ENCODE peak calls at places on chromosomes 4 and X, in five cellular contexts. One of them, this sample, is unnamed.

GRCh38 chr4:19739101-19739651 is 512.5 kb upstream of the SLIT2 start:
- DNase-seq in A549: peak
- DNase-seq in HCT116: peak
- DNase-seq in IMR-90: peak
- DNase-seq in OCI-LY7: no peak
- DNase-seq in this sample: no peak

GRCh38 chrX:23631136-23631535 is 36.2 kb upstream of the PRDX4 start:
- DNase-seq in A549: no peak
- DNase-seq in HCT116: no peak
- DNase-seq in OCI-LY7: no peak
- DNase-seq in IMR-90: peak
- DNase-seq in this sample: no peak

GRCh38 chr4:169231647-169232262 is 39.0 kb downstream of the SH3RF1 start:
- DNase-seq in HCT116: no peak
- DNase-seq in A549: no peak
- DNase-seq in IMR-90: no peak
- DNase-seq in OCI-LY7: no peak
- DNase-seq in this sample: no peak

GRCh38 chrX:38561951-38562719 is 793 bp downstream of the TSPAN7 start:
- DNase-seq in A549: no peak
- DNase-seq in IMR-90: no peak
- DNase-seq in HCT116: no peak
- DNase-seq in OCI-LY7: no peak
- DNase-seq in this sample: no peak

GRCh38 chr4:142474398-142475087 is 371.6 kb downstream of the INPP4B start:
- DNase-seq in OCI-LY7: no peak
- DNase-seq in A549: peak
- DNase-seq in HCT116: peak
- DNase-seq in IMR-90: peak
- DNase-seq in this sample: peak

GRCh38 chr4:156583265-156583664 is 388.3 kb downstream of the PDGFC start:
- DNase-seq in HCT116: no peak
- DNase-seq in IMR-90: no peak
- DNase-seq in OCI-LY7: no peak
- DNase-seq in A549: no peak
- DNase-seq in this sample: no peak

GRCh38 chr4:141102367-141102766 is 30.9 kb downstream of the RNF150 start:
- DNase-seq in OCI-LY7: no peak
- DNase-seq in HCT116: no peak
- DNase-seq in A549: peak
- DNase-seq in IMR-90: peak
- DNase-seq in this sample: no peak

GRCh38 chrX:55161581-55161980 is 58.6 kb upstream of the PAGE5 start:
- DNase-seq in HCT116: no peak
- DNase-seq in IMR-90: no peak
- DNase-seq in A549: no peak
- DNase-seq in OCI-LY7: no peak
- DNase-seq in this sample: no peak

GRCh38 chrX:129600981-129601424 is 53.8 kb downstream of the APLN start:
- DNase-seq in OCI-LY7: peak
- DNase-seq in A549: peak
- DNase-seq in IMR-90: peak
- DNase-seq in HCT116: no peak
- DNase-seq in this sample: peak

GRCh38 chr4:122921300-122921699 is 1.1 kb downstream of the NUDT6 start:
- DNase-seq in HCT116: no peak
- DNase-seq in OCI-LY7: no peak
- DNase-seq in IMR-90: no peak
- DNase-seq in A549: no peak
- DNase-seq in this sample: no peak

GRCh38 chr4:153634737-153635353 is 49.2 kb upstream of the TLR2 start:
- DNase-seq in OCI-LY7: peak
- DNase-seq in IMR-90: peak
- DNase-seq in A549: peak
- DNase-seq in HCT116: no peak
- DNase-seq in this sample: peak

GRCh38 chr4:184583738-184584502 is 65.3 kb downstream of the CASP3 start:
- DNase-seq in HCT116: no peak
- DNase-seq in IMR-90: no peak
- DNase-seq in OCI-LY7: peak
- DNase-seq in A549: no peak
- DNase-seq in this sample: no peak

GRCh38 chrX:50838820-50839600 is 25.0 kb upstream of the SHROOM4 start:
- DNase-seq in A549: no peak
- DNase-seq in HCT116: no peak
- DNase-seq in OCI-LY7: no peak
- DNase-seq in IMR-90: no peak
- DNase-seq in this sample: no peak

GRCh38 chr4:80197132-80197573 is at the start of gene PRDM8:
- DNase-seq in IMR-90: peak
- DNase-seq in OCI-LY7: no peak
- DNase-seq in HCT116: no peak
- DNase-seq in A549: no peak
- DNase-seq in this sample: no peak

GRCh38 chr4:3700736-3701135 is 65.4 kb upstream of the ADRA2C start:
- DNase-seq in IMR-90: no peak
- DNase-seq in OCI-LY7: no peak
- DNase-seq in HCT116: no peak
- DNase-seq in A549: no peak
- DNase-seq in this sample: no peak

GRCh38 chr4:10872833-10873517 is 188.4 kb upstream of the CLNK start:
- DNase-seq in HCT116: no peak
- DNase-seq in OCI-LY7: no peak
- DNase-seq in A549: no peak
- DNase-seq in IMR-90: no peak
- DNase-seq in this sample: no peak

GRCh38 chr4:17494258-17494657 is 17.6 kb downstream of the QDPR start:
- DNase-seq in HCT116: no peak
- DNase-seq in OCI-LY7: no peak
- DNase-seq in IMR-90: peak
- DNase-seq in A549: peak
- DNase-seq in this sample: no peak

GRCh38 chr4:180913750-180914149 is 1329.5 kb upstream of the TENM3 start:
- DNase-seq in HCT116: peak
- DNase-seq in IMR-90: peak
- DNase-seq in A549: no peak
- DNase-seq in OCI-LY7: no peak
- DNase-seq in this sample: no peak

GRCh38 chr4:83516042-83516772 is 19.7 kb upstream of the GPAT3 start:
- DNase-seq in HCT116: no peak
- DNase-seq in IMR-90: peak
- DNase-seq in A549: peak
- DNase-seq in OCI-LY7: no peak
- DNase-seq in this sample: no peak

GRCh38 chrX:154016366-154017076 is 3.2 kb downstream of the IRAK1 start:
- DNase-seq in A549: no peak
- DNase-seq in OCI-LY7: no peak
- DNase-seq in IMR-90: no peak
- DNase-seq in HCT116: no peak
- DNase-seq in this sample: no peak

GRCh38 chrX:154015581-154016264 is 4.0 kb downstream of the IRAK1 start:
- DNase-seq in A549: no peak
- DNase-seq in HCT116: no peak
- DNase-seq in OCI-LY7: no peak
- DNase-seq in IMR-90: no peak
- DNase-seq in this sample: no peak

GRCh38 chrX:154013614-154014360 is 5.9 kb downstream of the IRAK1 start:
- DNase-seq in A549: peak
- DNase-seq in IMR-90: peak
- DNase-seq in HCT116: no peak
- DNase-seq in OCI-LY7: peak
- DNase-seq in this sample: no peak

GRCh38 chrX:154013001-154013421 is 6.7 kb downstream of the IRAK1 start:
- DNase-seq in HCT116: no peak
- DNase-seq in A549: no peak
- DNase-seq in IMR-90: no peak
- DNase-seq in OCI-LY7: no peak
- DNase-seq in this sample: no peak

GRCh38 chrX:154014429-154015380 is 5.0 kb downstream of the IRAK1 start:
- DNase-seq in A549: no peak
- DNase-seq in HCT116: no peak
- DNase-seq in OCI-LY7: no peak
- DNase-seq in IMR-90: no peak
- DNase-seq in this sample: no peak
- H3K4me2 ChIP-seq in A549: no peak
- H3K4me2 ChIP-seq in HCT116: no peak
- H3K4me2 ChIP-seq in OCI-LY7: no peak
- H3K4me2 ChIP-seq in IMR-90: no peak
- H3K4me2 ChIP-seq in this sample: no peak

GRCh38 chr4:7068883-7069282 is 1.0 kb upstream of the GRPEL1 start:
- DNase-seq in A549: no peak
- DNase-seq in OCI-LY7: no peak
- DNase-seq in IMR-90: no peak
- DNase-seq in HCT116: no peak
- DNase-seq in this sample: no peak
- H3K4me3 ChIP-seq in A549: peak
- H3K4me3 ChIP-seq in OCI-LY7: peak
- H3K4me3 ChIP-seq in IMR-90: peak
- H3K4me3 ChIP-seq in HCT116: peak
- H3K4me3 ChIP-seq in this sample: peak

DNA sequence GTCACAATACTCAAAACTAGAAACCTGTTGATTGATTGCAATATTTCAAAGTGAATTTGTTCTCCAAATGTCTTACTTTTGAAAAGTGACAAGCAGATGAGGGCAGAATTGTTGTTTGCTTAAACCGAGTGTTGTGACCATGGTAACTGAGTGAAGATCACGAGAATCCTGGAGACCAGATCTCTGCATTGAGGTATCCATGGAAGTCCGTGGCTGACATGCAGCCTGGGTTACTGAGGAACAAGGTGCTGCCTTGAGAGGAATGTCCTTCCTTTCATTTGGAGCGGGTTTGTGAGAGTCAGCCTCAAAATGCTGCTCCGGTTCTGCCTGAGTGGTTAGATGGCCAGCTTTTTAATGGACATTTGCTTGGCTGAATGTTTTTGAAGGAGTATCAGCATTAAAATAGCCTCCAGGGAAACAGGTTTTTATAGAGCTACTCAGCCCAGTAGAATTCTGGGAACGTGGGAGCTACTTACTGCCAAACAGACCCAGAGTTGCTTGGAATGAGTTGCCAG is 31.3 kb downstream of the NYX start:
- DNase-seq in HCT116: no peak
- DNase-seq in OCI-LY7: no peak
- DNase-seq in A549: no peak
- DNase-seq in IMR-90: no peak
- DNase-seq in this sample: no peak
- H3K27ac ChIP-seq in HCT116: no peak
- H3K27ac ChIP-seq in OCI-LY7: no peak
- H3K27ac ChIP-seq in A549: no peak
- H3K27ac ChIP-seq in IMR-90: no peak
- H3K27ac ChIP-seq in this sample: no peak

GRCh38 chrX:94492541-94492940 is 818.5 kb downstream of the FAM133A start:
- DNase-seq in IMR-90: no peak
- DNase-seq in HCT116: no peak
- DNase-seq in OCI-LY7: no peak
- DNase-seq in A549: no peak
- DNase-seq in this sample: no peak
- H3K4me2 ChIP-seq in IMR-90: no peak
- H3K4me2 ChIP-seq in HCT116: no peak
- H3K4me2 ChIP-seq in OCI-LY7: no peak
- H3K4me2 ChIP-seq in A549: no peak
- H3K4me2 ChIP-seq in this sample: no peak

GRCh38 chrX:13094374-13094773 is 50.0 kb upstream of the FAM9C start:
- DNase-seq in OCI-LY7: no peak
- DNase-seq in HCT116: no peak
- DNase-seq in A549: no peak
- DNase-seq in IMR-90: no peak
- DNase-seq in this sample: no peak

GRCh38 chrX:13093489-13094140 is 49.2 kb upstream of the FAM9C start:
- DNase-seq in A549: no peak
- DNase-seq in IMR-90: no peak
- DNase-seq in HCT116: no peak
- DNase-seq in OCI-LY7: no peak
- DNase-seq in this sample: no peak

GRCh38 chrX:13090261-13091110 is 46.1 kb upstream of the FAM9C start:
- DNase-seq in HCT116: no peak
- DNase-seq in OCI-LY7: peak
- DNase-seq in A549: no peak
- DNase-seq in IMR-90: peak
- DNase-seq in this sample: no peak

GRCh38 chrX:13091111-13091765 is 46.8 kb upstream of the FAM9C start:
- DNase-seq in IMR-90: no peak
- DNase-seq in A549: no peak
- DNase-seq in OCI-LY7: no peak
- DNase-seq in HCT116: no peak
- DNase-seq in this sample: no peak

GRCh38 chrX:13092455-13092941 is 48.1 kb upstream of the FAM9C start:
- DNase-seq in HCT116: no peak
- DNase-seq in IMR-90: no peak
- DNase-seq in A549: no peak
- DNase-seq in OCI-LY7: no peak
- DNase-seq in this sample: no peak
- H3K4me3 ChIP-seq in HCT116: no peak
- H3K4me3 ChIP-seq in IMR-90: no peak
- H3K4me3 ChIP-seq in A549: no peak
- H3K4me3 ChIP-seq in OCI-LY7: no peak
- H3K4me3 ChIP-seq in this sample: no peak

DNA sequence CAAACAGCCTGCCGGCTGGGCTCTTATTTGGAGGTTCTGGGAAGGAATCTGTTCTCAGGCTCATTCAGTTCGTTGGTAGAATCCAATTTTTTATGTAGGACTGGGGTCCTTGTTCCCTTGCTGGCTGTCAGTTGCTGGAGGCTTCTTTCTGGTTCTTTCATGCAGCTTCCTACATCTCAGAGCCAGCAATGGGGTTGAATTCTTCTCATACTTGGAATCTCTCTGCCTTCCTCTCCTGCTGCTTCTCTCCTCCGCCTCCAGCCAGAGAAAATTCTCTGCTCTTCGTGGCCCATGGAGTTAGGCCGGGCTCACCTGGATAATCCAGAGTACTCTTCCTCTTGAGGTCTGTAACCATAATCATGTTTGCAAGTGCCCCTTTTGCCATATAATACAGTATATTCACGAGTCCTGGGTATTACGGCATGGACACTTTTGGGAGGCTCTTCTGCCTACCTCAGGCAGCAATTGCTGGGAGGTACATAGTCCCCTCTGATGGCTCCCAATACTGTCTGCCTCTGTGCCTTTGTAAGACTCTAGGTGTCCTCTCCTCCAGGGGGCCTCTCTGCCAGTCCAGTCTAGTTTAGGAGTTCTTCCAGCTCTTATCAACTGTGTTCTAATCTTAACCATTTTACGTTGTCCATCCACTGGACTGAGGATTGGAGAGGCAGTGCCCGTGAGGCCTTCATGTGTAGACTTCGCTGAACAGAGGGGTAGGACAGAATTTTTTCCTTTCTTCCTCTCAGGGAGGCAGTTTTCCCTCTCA is 2.2 kb downstream of the TRMT44 start:
- DNase-seq in HCT116: no peak
- DNase-seq in A549: no peak
- DNase-seq in OCI-LY7: no peak
- DNase-seq in IMR-90: no peak
- DNase-seq in this sample: no peak
- H3K27ac ChIP-seq in HCT116: no peak
- H3K27ac ChIP-seq in A549: no peak
- H3K27ac ChIP-seq in OCI-LY7: no peak
- H3K27ac ChIP-seq in IMR-90: no peak
- H3K27ac ChIP-seq in this sample: no peak